ENCODE peak calls at places on chromosome 18, in seven cellular contexts. A is GM23248, R is GM23338, P is coronary artery, M is lower lobe of right lung, V is A549, D is aorta. E is an unnamed sample.

GRCh38 chr18:74155276-74155675 is 7.0 kb downstream of the TIMM21 start:
- DNase-seq in A (no peak), R (no peak), P (no peak), M (no peak), V (no peak), D (no peak), E (no peak)

GRCh38 chr18:70781860-70782453 is 493.1 kb downstream of the SOCS6 start:
- DNase-seq in A (peak), R (peak), P (no peak), M (no peak), V (peak), D (no peak), E (peak)

GRCh38 chr18:77178559-77178958 is 46.0 kb upstream of the MBP start:
- DNase-seq in A (no peak), R (no peak), P (no peak), M (no peak), V (no peak), D (peak), E (peak)

GRCh38 chr18:8969639-8970378 is 132.7 kb upstream of the NDUFV2 start:
- DNase-seq in A (peak), R (no peak), P (no peak), M (no peak), V (no peak), D (no peak), E (no peak)

GRCh38 chr18:395481-396250 is 104.8 kb downstream of the COLEC12 start:
- DNase-seq in A (peak), R (no peak), P (no peak), M (no peak), V (no peak), D (no peak), E (peak)

GRCh38 chr18:21191596-21192307 is 50.3 kb upstream of the GREB1L start:
- DNase-seq in A (peak), R (peak), P (peak), M (peak), V (peak), D (peak), E (peak)

GRCh38 chr18:78407456-78407823 is 572.2 kb upstream of the SALL3 start:
- DNase-seq in A (no peak), R (no peak), P (no peak), M (no peak), V (no peak), D (no peak), E (no peak)

GRCh38 chr18:24734058-24734457 is 273.6 kb downstream of the HRH4 start:
- DNase-seq in A (peak), R (peak), P (no peak), M (no peak), V (no peak), D (no peak), E (peak)

DNA sequence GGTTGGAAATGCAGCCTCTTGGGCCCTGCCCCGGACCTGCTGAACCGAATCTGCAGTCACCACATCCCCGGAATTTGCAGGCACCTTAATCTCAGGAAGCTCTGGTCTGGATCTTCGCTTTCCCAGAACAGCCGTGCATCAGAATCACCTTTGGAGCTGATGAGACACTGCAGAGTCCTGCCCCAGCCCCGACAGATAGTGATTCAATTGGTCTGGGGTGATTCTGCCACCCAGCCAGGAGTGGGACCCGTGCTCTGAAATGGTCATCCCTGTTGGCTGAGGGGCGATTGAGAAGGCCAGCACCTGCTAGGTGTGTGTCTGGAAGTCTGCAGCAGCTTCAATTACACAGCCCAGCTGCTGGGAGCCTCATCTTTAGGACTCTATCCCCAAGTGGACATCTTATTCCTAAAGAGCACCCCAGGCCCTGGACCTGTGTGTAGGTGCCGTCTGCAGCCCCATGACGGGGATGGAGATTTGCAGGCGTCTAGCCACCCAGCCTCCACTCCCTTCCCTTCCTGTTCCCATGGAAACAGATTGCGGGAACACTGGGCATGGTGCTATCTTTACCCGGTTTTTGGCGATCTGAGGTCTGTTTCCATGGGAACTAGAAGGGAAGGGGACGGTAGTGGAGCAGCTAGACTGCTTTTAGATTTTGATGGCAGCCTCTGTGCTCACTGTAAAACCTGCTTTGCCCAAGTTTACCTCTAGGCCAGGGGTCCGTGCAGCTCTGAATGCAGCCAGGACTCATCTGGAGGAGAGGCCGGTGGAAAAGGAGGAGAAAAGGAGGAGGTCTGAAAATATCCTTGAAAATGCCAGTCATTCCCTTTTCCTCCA is 156.1 kb downstream of the LDLRAD4 start:
- DNase-seq in A (no peak), R (peak), P (peak), M (no peak), V (peak), D (peak), E (peak)
- H3K27ac ChIP-seq in A (no peak), R (no peak), P (peak), M (peak), V (peak), D (peak), E (peak)

GRCh38 chr18:43720036-43720435 is 442.7 kb upstream of the SYT4 start:
- DNase-seq in A (no peak), R (no peak), P (no peak), M (no peak), V (no peak), D (no peak), E (peak)
- H3K27ac ChIP-seq in A (no peak), R (no peak), P (no peak), M (no peak), V (no peak), D (no peak), E (no peak)

GRCh38 chr18:12701161-12701560 is 1.4 kb downstream of the CEP76 start:
- DNase-seq in A (peak), R (no peak), P (no peak), M (no peak), V (no peak), D (no peak), E (no peak)

GRCh38 chr18:12702221-12703095 is at the start of the genes CEP76 and PSMG2:
- DNase-seq in A (peak), R (peak), P (peak), M (peak), V (peak), D (peak), E (peak)

GRCh38 chr18:12703096-12703567 is 290 bp downstream of the PSMG2 start:
- DNase-seq in A (no peak), R (no peak), P (no peak), M (no peak), V (no peak), D (no peak), E (no peak)

GRCh38 chr18:12699747-12700146 is 2.8 kb downstream of the CEP76 start:
- DNase-seq in A (no peak), R (no peak), P (no peak), M (no peak), V (no peak), D (no peak), E (no peak)

DNA sequence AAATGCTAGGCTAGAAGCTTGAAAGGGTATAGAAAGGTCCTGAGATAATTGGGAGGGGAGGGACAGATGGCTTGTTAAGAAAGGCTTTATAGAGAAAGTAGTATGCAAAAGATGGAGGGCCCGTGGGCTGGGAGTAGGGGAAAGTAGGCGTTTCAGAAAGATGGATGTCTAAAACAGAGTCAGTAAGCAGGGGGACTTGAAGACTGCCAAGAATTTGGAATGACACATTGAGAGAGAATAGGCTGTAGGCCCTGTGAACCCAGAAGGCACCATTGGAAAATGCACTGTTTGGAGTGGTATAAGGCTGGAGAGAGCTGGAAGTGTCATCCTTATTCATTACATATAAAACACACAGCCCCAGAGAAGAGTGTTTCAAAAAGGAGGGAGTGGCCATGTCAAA is 872 bp downstream of the PSMG2 start:
- DNase-seq in A (peak), R (peak), P (no peak), M (no peak), V (no peak), D (no peak), E (peak)
- H3K27ac ChIP-seq in A (peak), R (no peak), P (peak), M (peak), V (peak), D (no peak), E (peak)

DNA sequence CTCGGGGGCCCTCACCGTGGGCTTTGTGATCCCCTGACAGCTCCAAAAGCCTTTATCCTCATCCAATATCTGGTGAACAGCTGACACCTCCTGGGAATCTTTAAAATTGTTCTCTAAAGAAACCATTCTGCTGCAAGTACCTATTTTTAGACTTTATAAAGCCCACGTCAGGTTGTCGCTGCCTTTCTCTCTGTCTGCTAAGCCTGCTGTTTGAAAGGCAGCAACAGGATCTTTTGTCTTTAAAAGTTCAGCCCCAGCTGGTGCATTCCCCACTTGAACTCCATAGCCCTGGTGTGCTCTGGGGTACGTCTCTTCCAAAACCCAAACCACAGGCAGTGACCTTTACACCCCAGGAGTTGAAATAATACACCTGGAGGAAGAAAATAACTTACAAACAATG is 145.0 kb downstream of the NEDD4L start:
- DNase-seq in A (no peak), R (peak), P (no peak), M (no peak), V (no peak), D (no peak), E (no peak)
- H3K27ac ChIP-seq in A (no peak), R (peak), P (no peak), M (no peak), V (no peak), D (no peak), E (no peak)

DNA sequence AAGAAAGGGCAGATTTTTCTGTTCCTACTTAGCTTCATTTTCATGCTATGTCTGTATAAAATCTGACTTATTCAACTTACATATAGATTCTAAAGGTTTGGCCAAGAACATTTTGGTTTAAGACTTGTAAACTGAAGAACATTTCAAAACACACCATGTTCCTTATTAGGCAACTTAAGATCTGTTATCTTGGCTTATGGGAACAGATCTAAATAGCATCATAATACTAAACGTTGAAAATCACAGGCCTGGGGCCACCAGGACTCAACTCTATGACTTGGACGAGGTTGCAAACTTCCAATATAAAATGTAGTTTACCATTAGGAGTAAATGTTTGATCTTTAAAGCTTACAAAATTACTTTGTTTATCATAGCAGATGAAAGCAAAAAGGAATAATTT is 8.5 kb downstream of the TCF4 start:
- DNase-seq in A (peak), R (no peak), P (no peak), M (no peak), V (no peak), D (no peak), E (peak)
- H3K27ac ChIP-seq in A (no peak), R (no peak), P (no peak), M (no peak), V (no peak), D (no peak), E (no peak)

DNA sequence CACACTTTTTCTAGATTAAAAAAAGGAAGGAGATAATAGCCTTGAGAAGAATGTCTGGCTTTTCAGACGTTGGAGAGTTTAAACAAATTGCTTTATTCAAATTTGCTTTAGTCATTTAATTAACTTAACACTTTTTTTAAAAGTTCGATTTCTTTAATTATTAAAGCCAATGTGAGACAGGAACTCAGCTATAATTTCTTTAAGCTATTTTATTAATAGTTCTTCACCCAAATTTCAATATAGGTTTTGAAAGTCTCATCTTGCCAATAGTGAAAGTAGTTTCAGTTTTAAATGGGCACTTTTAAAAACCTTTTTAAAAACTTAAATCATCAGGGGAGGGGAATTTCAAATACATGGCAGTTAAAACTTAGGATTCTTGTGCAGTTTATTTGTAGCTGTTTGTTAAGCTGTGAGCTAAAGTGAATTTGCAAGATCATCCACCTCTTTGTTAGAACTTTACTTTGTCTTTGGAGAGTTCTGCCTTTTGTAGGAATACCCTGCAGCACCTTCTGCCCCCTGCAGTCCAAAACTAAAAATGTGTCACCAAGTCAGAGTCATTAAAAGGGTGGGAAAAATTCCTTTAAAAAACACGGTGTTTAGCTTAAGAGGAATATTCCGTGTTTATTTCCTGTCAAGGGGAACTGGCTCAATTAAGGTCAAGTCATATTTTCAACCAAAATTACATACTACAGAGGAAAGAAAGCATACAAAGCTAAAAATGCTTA is 4.6 kb downstream of the TGIF1 start:
- DNase-seq in A (peak), R (peak), P (no peak), M (no peak), V (no peak), D (no peak), E (peak)
- H3K27ac ChIP-seq in A (peak), R (peak), P (peak), M (peak), V (peak), D (peak), E (peak)